ENCODE peak calls at places on chromosomes 12 and 14, in four cellular contexts. A is SK-N-SH, E is K562, P is GM12878. L is an unnamed sample.

GRCh38 chr14:61839452-61839851 is 77.2 kb downstream of the SNAPC1 start:
- DNase-seq in P (no peak), E (no peak), A (no peak), L (no peak)

GRCh38 chr14:104296388-104297312 is 158.3 kb downstream of the KIF26A start:
- DNase-seq in E (no peak), A (peak; percentile 92), P (no peak), L (peak; percentile 7)

GRCh38 chr12:47029903-47030302 is 49.5 kb upstream of the PCED1B start:
- DNase-seq in E (no peak), P (no peak), A (no peak), L (no peak)

GRCh38 chr12:13071305-13072280 is 27.4 kb downstream of the FAM234B start:
- DNase-seq in A (no peak), P (no peak), E (no peak), L (no peak)

GRCh38 chr14:72500234-72500838 is 393.6 kb downstream of the DPF3 start:
- DNase-seq in P (no peak), E (no peak), A (no peak), L (no peak)

GRCh38 chr12:64739778-64740177 is 19.4 kb downstream of the GNS start:
- DNase-seq in A (no peak), E (no peak), P (no peak), L (no peak)

GRCh38 chr12:113684908-113685512 is 213.3 kb upstream of the LHX5 start:
- DNase-seq in P (no peak), E (no peak), A (no peak), L (no peak)

GRCh38 chr14:29821665-29822429 is 105.8 kb downstream of the PRKD1 start:
- DNase-seq in A (no peak), E (no peak), P (no peak), L (no peak)

GRCh38 chr14:77037886-77038511 is 9.5 kb upstream of the IRF2BPL start:
- DNase-seq in A (no peak), E (no peak), P (no peak), L (no peak)

GRCh38 chr12:98227162-98227561 is 288.2 kb upstream of the TMPO start:
- DNase-seq in E (no peak), A (peak; percentile 5), P (no peak), L (peak; percentile 23)

GRCh38 chr12:120546050-120546386 is 11.9 kb downstream of the RNF10 start:
- DNase-seq in E (no peak), P (no peak), A (no peak), L (no peak)

GRCh38 chr12:117165342-117165741 is 24.9 kb downstream of the FBXO21 start:
- DNase-seq in E (no peak), A (no peak), P (no peak), L (no peak)

GRCh38 chr14:51552275-51552674 is 99.4 kb upstream of the FRMD6 start:
- DNase-seq in A (peak; percentile 58), E (no peak), P (no peak), L (peak; percentile 19)

GRCh38 chr12:2336409-2336829 is 283.6 kb downstream of the CACNA1C start:
- DNase-seq in A (no peak), E (no peak), P (peak; percentile 85), L (no peak)

GRCh38 chr14:92690171-92691011 is 58.0 kb downstream of the LGMN start:
- DNase-seq in E (no peak), A (peak; percentile 74), P (no peak), L (peak; percentile 28)

GRCh38 chr14:102295301-102295700 is 9.7 kb downstream of the MOK start:
- DNase-seq in A (peak; percentile 50), E (no peak), P (no peak), L (no peak)

DNA sequence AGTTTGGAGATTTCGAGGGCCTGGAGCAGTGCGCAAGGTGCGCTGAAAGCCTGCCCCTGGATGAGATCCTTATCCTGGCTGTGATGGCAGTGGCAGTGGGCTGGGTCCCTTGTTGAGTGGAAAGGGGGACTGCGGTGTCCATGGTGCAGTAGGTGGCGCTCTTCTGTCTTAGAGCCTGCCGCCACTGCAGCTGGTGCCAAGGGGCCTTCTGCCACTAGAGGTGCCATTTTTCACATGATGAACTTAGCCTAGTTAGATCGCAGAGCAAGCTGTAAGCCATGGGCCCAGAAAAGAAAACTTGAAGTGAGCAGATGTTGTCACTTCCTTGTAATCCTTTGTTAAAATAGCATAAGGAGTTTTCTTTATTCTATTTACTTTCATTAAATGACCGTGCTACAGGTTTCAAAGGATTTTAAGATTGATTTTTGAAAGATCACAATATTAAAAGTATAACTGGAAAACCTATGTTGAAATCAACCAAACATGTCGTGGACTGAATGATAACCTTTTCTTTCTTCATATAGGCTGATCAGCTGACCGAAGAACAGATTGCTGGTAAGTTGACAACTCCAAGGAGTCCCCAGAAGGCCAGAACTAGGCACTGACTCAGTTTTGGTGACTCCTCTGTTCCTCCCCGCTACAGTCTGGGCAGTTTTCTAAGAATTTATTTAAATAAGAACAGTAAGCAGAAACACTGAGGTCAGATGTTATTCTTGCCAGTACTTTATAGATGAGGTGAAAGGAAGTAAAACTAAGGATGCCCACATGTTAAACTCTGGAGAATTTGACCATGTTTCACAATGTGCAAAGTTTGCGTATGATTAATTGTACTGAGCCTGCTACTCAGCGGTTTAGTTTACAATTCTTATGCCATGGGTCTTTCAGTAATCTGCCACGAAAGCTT is 3.0 kb downstream of the CALM1 start:
- DNase-seq in E (peak; percentile 71), P (peak; percentile 68), A (peak; percentile 89), L (peak; percentile 85)
- TF ChIP-seq USF1 in E (no peak), P (no peak), A (no peak), L (no peak)

DNA sequence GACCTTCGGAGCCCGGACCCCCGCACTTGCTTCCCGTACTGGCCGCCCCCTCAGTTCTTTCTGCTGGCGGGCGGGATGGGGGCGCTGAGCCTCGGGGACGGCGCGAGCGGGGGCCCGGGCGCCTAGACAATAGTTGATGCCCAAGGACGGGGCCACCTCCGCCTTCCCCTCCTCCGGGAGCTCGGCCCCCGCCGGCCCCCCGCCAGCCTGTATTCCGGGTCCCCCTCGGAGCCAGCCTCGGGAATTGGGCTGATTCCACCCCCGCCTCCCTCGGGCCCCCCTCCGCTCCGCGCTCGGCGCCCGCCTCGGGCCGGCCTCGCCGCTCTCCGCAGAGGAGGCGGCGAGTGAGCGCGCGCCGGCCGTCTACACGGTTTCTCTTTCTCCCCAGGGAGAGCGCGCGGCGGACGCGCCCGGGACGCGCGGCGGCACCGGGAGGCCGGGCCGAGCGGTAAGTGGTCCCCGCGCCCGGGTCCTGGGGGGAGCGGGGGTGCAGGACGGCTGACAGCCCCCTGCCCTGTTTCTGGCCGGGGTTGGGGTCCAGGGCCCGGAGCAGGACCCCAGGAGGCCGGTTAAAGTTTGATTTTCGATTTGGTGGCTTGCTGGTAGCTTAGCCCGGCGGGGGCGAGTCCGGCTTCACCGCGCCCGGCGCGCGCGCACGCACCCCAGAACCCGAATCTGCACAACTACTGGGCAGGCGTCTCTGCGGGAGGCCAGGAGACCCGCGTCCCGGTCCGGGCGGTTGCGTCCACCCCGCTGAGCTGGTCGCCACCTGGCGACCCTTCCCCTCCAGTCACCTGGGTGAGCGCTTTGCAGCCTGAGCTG is 413.7 kb downstream of the PCNX1 start:
- DNase-seq in E (peak; percentile 52), P (no peak), A (peak; percentile 83), L (peak; percentile 51)
- TF ChIP-seq USF1 in E (no peak), P (no peak), A (no peak), L (no peak)

DNA sequence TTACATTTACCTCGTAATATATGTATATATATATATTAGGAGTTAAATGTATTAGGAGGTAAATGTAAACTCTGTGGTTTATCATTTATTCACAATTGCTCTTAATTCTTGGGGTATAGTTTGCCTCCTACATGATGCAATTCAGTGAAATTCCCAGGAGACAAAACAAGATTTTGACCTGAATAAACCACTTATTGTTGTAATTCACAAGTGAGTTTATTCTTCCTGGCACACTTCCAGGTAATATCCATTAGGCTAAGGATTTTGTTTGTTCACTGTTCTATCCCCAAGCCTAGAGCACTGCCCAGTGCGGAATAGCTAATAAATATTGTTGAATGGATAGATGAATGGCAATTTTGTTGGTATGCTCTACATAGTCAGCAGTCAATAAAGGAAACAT is 3.0 kb downstream of the SMIM10L1 start:
- DNase-seq in A (no peak), P (no peak), E (no peak), L (no peak)
- TF ChIP-seq USF1 in A (no peak), P (no peak), E (no peak), L (no peak)

GRCh38 chr14:20907214-20907613 is 16.0 kb downstream of the RNASE3 start:
- DNase-seq in E (no peak), P (no peak), A (no peak), L (no peak)
- TF ChIP-seq USF1 in E (no peak), P (no peak), A (no peak), L (no peak)

GRCh38 chr12:102902093-102902492 is 15.0 kb downstream of the PAH start:
- DNase-seq in A (no peak), P (no peak), E (no peak), L (no peak)
- TF ChIP-seq USF1 in A (no peak), P (no peak), E (no peak), L (no peak)

GRCh38 chr14:20302042-20302761 is 3.5 kb downstream of the TTC5 start:
- DNase-seq in P (no peak), A (no peak), E (no peak), L (no peak)
- TF ChIP-seq USF1 in P (no peak), A (no peak), E (no peak), L (no peak)

DNA sequence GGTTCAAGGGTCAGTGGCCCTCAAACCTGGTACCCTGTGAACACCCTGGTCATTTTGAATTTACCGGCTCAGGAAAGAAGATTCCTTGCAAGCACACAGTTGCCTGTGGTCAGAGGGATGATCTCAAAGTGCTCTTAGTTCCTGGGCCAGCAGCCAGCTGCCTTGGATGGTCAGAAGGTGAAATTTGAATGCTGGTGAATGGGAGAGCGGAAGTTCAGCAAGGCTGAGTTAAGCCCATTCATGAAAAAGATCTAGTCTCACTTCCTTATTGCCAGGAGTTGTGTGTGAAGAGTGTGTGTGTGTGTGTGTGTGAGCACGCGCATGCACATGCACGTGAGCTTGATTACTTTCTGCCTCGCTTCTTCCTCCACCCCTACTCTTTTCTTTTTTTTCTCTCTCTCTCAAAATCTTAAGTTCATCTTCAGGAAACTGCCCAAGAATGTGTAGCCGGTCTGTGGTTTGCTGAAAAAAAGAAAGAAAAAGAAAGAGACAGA is 155.5 kb upstream of the CCND2 start:
- DNase-seq in E (no peak), A (no peak), P (peak; percentile 89), L (no peak)
- TF ChIP-seq USF1 in E (no peak), A (no peak), P (no peak), L (no peak)